ENCODE peak calls at places on chromosomes 5 and 9, in four cellular contexts. C is sigmoid colon, W is adrenal gland, M is tibial nerve. P is an unnamed sample.
A peak's percentile ranks its signal among the peaks of the same experiment; 100 is the strongest.

GRCh38 chr5:150077996-150078801 is 8.2 kb downstream of the CSF1R start:
- DNase-seq in M (no peak), W (no peak), C (no peak), P (no peak)

GRCh38 chr9:88814521-88815101 is 176.7 kb upstream of the S1PR3 start:
- DNase-seq in W (peak; percentile 47), M (no peak), C (no peak), P (no peak)

GRCh38 chr9:106451223-106451622 is 411.7 kb upstream of the ZNF462 start:
- DNase-seq in M (no peak), C (no peak), W (no peak), P (no peak)

GRCh38 chr5:80590766-80591165 is 20.7 kb upstream of the ANKRD34B start:
- DNase-seq in M (no peak), C (no peak), W (no peak), P (no peak)

GRCh38 chr9:113935677-113936380 is 59.7 kb downstream of the ZNF618 start:
- DNase-seq in C (no peak), W (no peak), M (peak; percentile 2), P (no peak)

GRCh38 chr5:80368666-80369270 is 39.1 kb upstream of the ZFYVE16 start:
- DNase-seq in M (no peak), W (no peak), C (no peak), P (no peak)

GRCh38 chr5:14323466-14323865 is 180.3 kb downstream of the TRIO start:
- DNase-seq in C (no peak), M (no peak), W (no peak), P (no peak)

GRCh38 chr5:54443264-54443663 is 12.2 kb upstream of the HSPB3 start:
- DNase-seq in M (peak; percentile 20), W (peak; percentile 22), C (no peak), P (no peak)

GRCh38 chr5:14599717-14600116 is 18.1 kb downstream of the OTULINL start:
- DNase-seq in M (no peak), C (no peak), W (no peak), P (no peak)

GRCh38 chr5:17190242-17190778 is 27.1 kb upstream of the BASP1 start:
- DNase-seq in C (peak; percentile 77), W (peak; percentile 44), M (peak; percentile 77), P (no peak)

GRCh38 chr5:81852277-81853004 is 101.5 kb upstream of the SSBP2 start:
- DNase-seq in W (no peak), M (no peak), C (peak; percentile 73), P (peak; percentile 16)

GRCh38 chr9:16030513-16031185 is 477.8 kb downstream of the CCDC171 start:
- DNase-seq in M (no peak), W (no peak), C (no peak), P (no peak)

GRCh38 chr5:151151793-151152192 is 5.8 kb downstream of the ANXA6 start:
- DNase-seq in M (no peak), C (no peak), W (peak; percentile 39), P (no peak)

GRCh38 chr5:134195666-134196065 is 18.9 kb upstream of the SKP1 start:
- DNase-seq in M (no peak), C (no peak), W (no peak), P (no peak)

GRCh38 chr9:126860757-126861466 is 473 bp downstream of the ZBTB34 start:
- DNase-seq in W (peak; percentile 40), M (no peak), C (no peak), P (peak; percentile 49)

GRCh38 chr5:1781107-1781506 is 18.5 kb downstream of the MRPL36 start:
- DNase-seq in W (no peak), M (no peak), C (peak; percentile 26), P (no peak)

GRCh38 chr9:4762889-4763521 is 22.0 kb upstream of the AK3 start:
- DNase-seq in M (peak; percentile 34), W (peak; percentile 40), C (peak; percentile 67), P (no peak)

GRCh38 chr9:125361837-125362531 is 100.4 kb downstream of the GAPVD1 start:
- DNase-seq in C (no peak), W (no peak), M (no peak), P (no peak)

GRCh38 chr5:73783823-73784222 is 157.8 kb downstream of the ARHGEF28 start:
- DNase-seq in W (no peak), M (no peak), C (no peak), P (no peak)

GRCh38 chr5:101326766-101327165 is 423.7 kb upstream of the ST8SIA4 start:
- DNase-seq in W (no peak), C (no peak), M (no peak), P (no peak)

GRCh38 chr9:107239474-107239873 is 43.6 kb upstream of the RAD23B start:
- DNase-seq in C (no peak), W (no peak), M (no peak), P (no peak)

GRCh38 chr9:90287567-90288274 is 354.9 kb downstream of the DIRAS2 start:
- DNase-seq in M (no peak), W (no peak), C (no peak), P (no peak)

GRCh38 chr5:112338681-112339337 is 80.3 kb downstream of the EPB41L4A start:
- DNase-seq in M (no peak), W (no peak), C (no peak), P (no peak)

GRCh38 chr5:10331341-10331796 is 22.1 kb upstream of the MARCHF6 start:
- DNase-seq in W (peak; percentile 58), M (peak; percentile 63), C (peak; percentile 86), P (peak; percentile 87)

GRCh38 chr5:35857606-35858205 is 1.0 kb downstream of the IL7R start:
- DNase-seq in C (no peak), M (no peak), W (no peak), P (no peak)

GRCh38 chr9:5557606-5558587 is 47.6 kb downstream of the PDCD1LG2 start:
- DNase-seq in C (no peak), W (no peak), M (peak; percentile 20), P (peak; percentile 37)

GRCh38 chr5:98796197-98796972 is 22.9 kb downstream of the RGMB start:
- DNase-seq in M (peak; percentile 80), W (peak; percentile 59), C (no peak), P (peak; percentile 64)

GRCh38 chr5:86337667-86338460 is 279.9 kb upstream of the COX7C start:
- DNase-seq in M (no peak), C (no peak), W (no peak), P (no peak)

GRCh38 chr5:142960309-142960696 is 190.1 kb downstream of the ARHGAP26 start:
- DNase-seq in M (no peak), W (peak; percentile 57), C (no peak), P (no peak)

GRCh38 chr5:60960591-60960990 is 15.6 kb downstream of the NDUFAF2 start:
- DNase-seq in W (no peak), C (no peak), M (no peak), P (no peak)

GRCh38 chr5:158785397-158785796 is 314.3 kb downstream of the EBF1 start:
- DNase-seq in M (no peak), C (no peak), W (no peak), P (no peak)

GRCh38 chr5:127061956-127062355 is 11.3 kb downstream of the C5orf63 start:
- DNase-seq in C (no peak), W (no peak), M (no peak), P (no peak)

GRCh38 chr5:18270635-18271338 is 636.5 kb downstream of the TAF11L14 start:
- DNase-seq in W (no peak), M (no peak), C (no peak), P (no peak)

GRCh38 chr5:149901511-149901910 is 43.1 kb downstream of the PDE6A start:
- DNase-seq in C (no peak), W (no peak), M (no peak), P (no peak)

GRCh38 chr5:76867027-76867426 is 17.2 kb downstream of the S100Z start:
- DNase-seq in C (no peak), M (no peak), W (no peak), P (no peak)

GRCh38 chr9:69470186-69470977 is 145.4 kb downstream of the ENTREP1 start:
- DNase-seq in M (peak; percentile 38), C (no peak), W (no peak), P (no peak)

GRCh38 chr9:12933957-12934356 is 159.1 kb downstream of the LURAP1L start:
- DNase-seq in C (no peak), W (no peak), M (no peak), P (no peak)

GRCh38 chr9:101307041-101307440 is 77.8 kb downstream of the BAAT start:
- DNase-seq in W (peak; percentile 25), M (no peak), C (no peak), P (peak; percentile 15)

GRCh38 chr9:136052433-136052880 is 42.6 kb downstream of the NACC2 start:
- DNase-seq in C (peak; percentile 74), M (no peak), W (no peak), P (peak; percentile 46)

GRCh38 chr5:132629230-132629944 is 28.6 kb upstream of the IL13 start:
- DNase-seq in C (no peak), W (no peak), M (no peak), P (no peak)
- TF ChIP-seq POLR2A in C (no peak), W (no peak), M (no peak), P (no peak)

DNA sequence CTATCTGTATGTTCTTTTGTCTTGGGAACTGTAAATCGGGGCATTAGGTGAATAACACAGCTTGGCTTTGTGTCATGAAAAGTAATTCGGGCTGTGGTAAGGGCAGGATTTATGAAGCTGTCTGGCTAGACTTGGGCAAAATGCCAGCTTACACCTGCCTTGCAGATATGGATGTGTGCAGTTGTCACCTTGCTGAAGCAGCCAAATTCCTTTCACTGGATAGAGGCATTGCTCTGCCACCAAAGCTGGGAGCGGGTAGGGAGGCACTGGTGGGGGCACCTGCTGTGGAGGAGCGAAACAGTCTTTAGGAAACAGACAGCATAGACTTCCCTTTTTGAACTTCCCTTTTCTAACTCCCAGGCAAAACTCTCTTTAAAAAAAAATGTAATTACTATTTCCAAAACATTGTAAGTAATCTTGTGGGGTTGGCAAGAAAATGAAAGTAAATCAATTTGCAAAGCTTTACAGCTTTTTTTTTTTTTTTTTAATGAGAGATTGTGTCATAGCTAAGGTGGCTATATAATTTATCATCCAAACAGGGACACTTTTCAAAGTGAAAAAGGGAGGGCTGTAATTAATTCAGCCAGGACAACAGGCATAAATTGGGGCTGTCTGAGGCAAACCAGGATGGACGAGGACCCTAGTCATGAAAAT is 545.3 kb downstream of the CSNK1G3 start:
- DNase-seq in M (no peak), C (peak; percentile 66), W (peak; percentile 14), P (peak; percentile 81)
- H3K4me3 ChIP-seq in M (no peak overlapping the region), C (peak overlapping the region; percentile 14), W (no peak overlapping the region), P (no peak overlapping the region)

GRCh38 chr9:110033869-110034268 is 174.1 kb downstream of the C9orf152 start:
- DNase-seq in M (no peak), C (no peak), W (no peak), P (no peak)

GRCh38 chr9:110029422-110029814 is 178.5 kb downstream of the C9orf152 start:
- DNase-seq in W (peak; percentile 82), C (no peak), M (peak; percentile 29), P (peak; percentile 35)

GRCh38 chr9:110030632-110031031 is 177.3 kb downstream of the C9orf152 start:
- DNase-seq in M (no peak), C (no peak), W (no peak), P (no peak)

GRCh38 chr9:110029815-110030480 is 178.0 kb downstream of the C9orf152 start:
- DNase-seq in W (no peak), M (no peak), C (no peak), P (no peak)

GRCh38 chr9:110031511-110032173 is 176.3 kb downstream of the C9orf152 start:
- DNase-seq in M (no peak), W (no peak), C (no peak), P (no peak)
- H3K4me1 ChIP-seq in M (no peaks in the 10 kb centered on the region), W (peaks cover 38% of the 10 kb centered on the region), C (peaks cover 5% of the 10 kb centered on the region), P (no peaks in the 10 kb centered on the region)

GRCh38 chr5:343461-344401 is 22.2 kb downstream of the AHRR start:
- DNase-seq in C (no peak), M (no peak), W (peak; percentile 71), P (peak; percentile 55)
- TF ChIP-seq POLR2A in C (no peak), M (no peak), W (no peak), P (no peak)

P was measured in body of pancreas.